ENCODE peak calls at places on chromosomes 7 and 10, in nine cellular contexts. S is CD4-positive, CD25-positive, alpha-beta regulatory T cell; F is naive thymus-derived CD4-positive, alpha-beta T cell; H is left ventricle myocardium inferior; A is heart left ventricle; K is tibial artery; U is ovary; Q is transverse colon; C is H9. I is an unnamed sample.
A peak's percentile ranks its signal among the peaks of the same experiment; 100 is the strongest.

GRCh38 chr7:125316451-125316850 is 386.8 kb upstream of the POT1 start:
- DNase-seq in K (no peak), F (no peak), C (peak; percentile 91), S (no peak), Q (no peak), A (no peak), H (no peak), U (no peak), I (no peak)

GRCh38 chr10:2279666-2280065 is 542.3 kb upstream of the ADARB2 start:
- DNase-seq in K (no peak), C (no peak), Q (no peak), U (no peak), S (no peak), F (no peak), A (no peak), H (no peak), I (no peak)

GRCh38 chr10:10092581-10092980 is 925.1 kb upstream of the CELF2 start:
- DNase-seq in S (no peak), K (no peak), U (peak; percentile 54), C (peak; percentile 31), Q (no peak), A (peak; percentile 66), H (peak; percentile 26), F (no peak), I (no peak)

GRCh38 chr10:132209130-132209529 is 22.4 kb downstream of the DPYSL4 start:
- DNase-seq in K (no peak), A (peak; percentile 60), Q (no peak), S (no peak), H (no peak), C (no peak), F (no peak), U (no peak), I (no peak)

GRCh38 chr10:81866753-81867152 is 8.2 kb upstream of the NRG3 start:
- DNase-seq in A (no peak), S (no peak), F (no peak), K (no peak), Q (no peak), C (no peak), U (no peak), H (no peak), I (no peak)

GRCh38 chr7:138684360-138684759 is 16.8 kb downstream of the SVOPL start:
- DNase-seq in A (no peak), K (no peak), F (no peak), Q (no peak), U (no peak), S (no peak), C (no peak), H (no peak), I (no peak)

GRCh38 chr10:1403508-1404230 is 333.7 kb downstream of the ADARB2 start:
- DNase-seq in F (peak; percentile 13), S (no peak), H (no peak), A (no peak), U (no peak), C (peak; percentile 64), Q (no peak), K (peak; percentile 42), I (no peak)

GRCh38 chr10:48254745-48255144 is 19.8 kb downstream of the FRMPD2 start:
- DNase-seq in C (no peak), F (no peak), S (no peak), U (no peak), Q (no peak), H (no peak), K (no peak), A (no peak), I (no peak)

GRCh38 chr10:88209837-88210552 is 346.6 kb downstream of the PTEN start:
- DNase-seq in U (no peak), C (no peak), H (no peak), K (no peak), A (no peak), Q (no peak), F (no peak), S (no peak), I (no peak)

GRCh38 chr7:125090596-125090995 is 161.0 kb upstream of the POT1 start:
- DNase-seq in F (no peak), H (no peak), Q (no peak), S (no peak), A (no peak), C (no peak), U (no peak), K (no peak), I (no peak)

GRCh38 chr10:77819210-77820140 is 107.1 kb downstream of the DLG5 start:
- DNase-seq in A (no peak), Q (no peak), F (no peak), U (no peak), H (no peak), S (no peak), K (no peak), C (no peak), I (no peak)

GRCh38 chr7:23600251-23600650 is 3.1 kb downstream of the CCDC126 start:
- DNase-seq in C (no peak), H (no peak), K (no peak), F (no peak), A (no peak), Q (no peak), S (no peak), U (no peak), I (no peak)

GRCh38 chr10:26483554-26483953 is 45.4 kb downstream of the APBB1IP start:
- DNase-seq in H (no peak), U (no peak), S (no peak), K (no peak), A (no peak), F (no peak), Q (no peak), C (no peak), I (no peak)

GRCh38 chr10:6305762-6306321 is 103.1 kb downstream of the PFKFB3 start:
- DNase-seq in A (no peak), C (no peak), H (no peak), K (no peak), S (no peak), U (no peak), Q (no peak), F (no peak), I (no peak)

GRCh38 chr7:43905954-43906326 is 456 bp downstream of the URGCP start:
- DNase-seq in S (no peak), F (peak; percentile 44), A (peak; percentile 62), H (peak; percentile 29), C (peak; percentile 45), K (no peak), U (peak; percentile 64), Q (peak; percentile 27), I (peak; percentile 14)

DNA sequence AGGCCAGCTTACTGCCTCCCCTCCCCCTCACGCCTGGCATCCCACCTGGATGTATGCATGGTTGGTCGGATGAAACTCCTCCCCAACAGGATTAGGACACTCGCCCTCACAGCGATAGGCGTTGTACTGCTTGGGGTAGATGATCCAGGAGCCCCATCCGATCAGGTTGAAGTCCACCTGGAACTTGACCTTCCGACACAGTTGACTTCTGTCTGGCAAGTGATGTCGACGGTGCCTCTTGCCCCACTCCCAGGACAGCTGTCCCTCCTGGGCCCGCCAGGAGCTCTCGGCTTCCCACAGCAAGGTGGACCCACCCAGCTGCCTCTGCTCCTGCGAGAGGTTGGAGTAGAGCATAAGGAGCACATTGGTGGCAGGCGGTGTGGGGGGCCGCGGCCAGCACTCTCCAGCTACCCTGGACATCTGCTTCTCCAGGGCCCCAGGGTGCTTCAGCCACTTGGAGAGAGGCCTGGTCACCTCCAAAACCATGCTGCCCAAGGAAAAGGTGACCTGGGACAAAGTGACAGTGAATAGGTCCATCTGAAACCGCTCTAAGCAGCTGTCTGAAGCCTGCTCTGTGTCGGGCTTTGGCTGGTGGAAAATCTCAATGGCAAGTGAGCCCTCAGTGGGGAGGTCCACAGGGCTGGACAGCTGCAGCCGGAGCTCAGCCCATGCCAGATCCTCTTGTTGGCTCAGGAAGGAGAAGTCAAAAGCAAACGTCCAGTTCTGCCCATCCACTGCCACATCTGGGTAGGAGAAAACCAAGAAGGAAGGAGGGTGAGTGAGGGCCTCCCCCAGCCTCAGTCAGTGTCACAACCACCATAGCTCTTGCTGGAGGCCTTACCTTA is 6.0 kb downstream of the NODAL start:
- DNase-seq in H (no peak), Q (no peak), A (no peak), C (no peak), S (no peak), K (no peak), F (no peak), U (no peak), I (no peak)
- H3K9me3 ChIP-seq in H (no peaks in the 10 kb centered on the region), Q (no peaks in the 10 kb centered on the region), A (no peaks in the 10 kb centered on the region), C (no peaks in the 10 kb centered on the region), S (no peaks in the 10 kb centered on the region), K (no peaks in the 10 kb centered on the region), F (no peaks in the 10 kb centered on the region), U (no peaks in the 10 kb centered on the region), I (no peaks in the 10 kb centered on the region)

GRCh38 chr10:123135415-123136141 is at the start of gene HMX3:
- DNase-seq in U (no peak), F (no peak), Q (no peak), K (no peak), A (no peak), S (peak; percentile 54), H (no peak), C (peak; percentile 77), I (no peak)
- H3K9me3 ChIP-seq in U (no peaks in the 10 kb centered on the region), F (no peaks in the 10 kb centered on the region), Q (no peaks in the 10 kb centered on the region), K (no peaks in the 10 kb centered on the region), A (no peaks in the 10 kb centered on the region), S (no peaks in the 10 kb centered on the region), H (no peaks in the 10 kb centered on the region), C (no peaks in the 10 kb centered on the region), I (no peaks in the 10 kb centered on the region)

GRCh38 chr7:158192956-158193355 is 394.7 kb downstream of the PTPRN2 start:
- DNase-seq in Q (no peak), F (no peak), K (no peak), U (no peak), A (no peak), C (no peak), H (no peak), S (no peak), I (no peak)
- H3K9me3 ChIP-seq in Q (peaks cover 5% of the 10 kb centered on the region), F (no peaks in the 10 kb centered on the region), K (peaks cover 14% of the 10 kb centered on the region), U (peaks cover 5% of the 10 kb centered on the region), A (no peaks in the 10 kb centered on the region), C (no peaks in the 10 kb centered on the region), H (peaks cover 33% of the 10 kb centered on the region), S (peaks cover 54% of the 10 kb centered on the region), I (peaks cover 2% of the 10 kb centered on the region)

GRCh38 chr7:51446785-51447184 is 130.2 kb upstream of the COBL start:
- DNase-seq in K (no peak), H (no peak), S (no peak), Q (no peak), C (no peak), U (no peak), F (no peak), A (no peak), I (no peak)
- H3K9me3 ChIP-seq in K (no peaks in the 10 kb centered on the region), H (peaks cover 7% of the 10 kb centered on the region), S (peaks cover 10% of the 10 kb centered on the region), Q (no peaks in the 10 kb centered on the region), C (peaks cover 15% of the 10 kb centered on the region), U (no peaks in the 10 kb centered on the region), F (no peaks in the 10 kb centered on the region), A (no peaks in the 10 kb centered on the region), I (no peaks in the 10 kb centered on the region)

I was measured in T-helper 17 cell.